ENCODE peak calls at places on chromosomes 7 and 10, in five cellular contexts. One of them, this sample, is unnamed.

GRCh38 chr7:18590744-18591340 is 95.3 kb downstream of the HDAC9 start:
- DNase-seq in GM12878: no peak
- DNase-seq in HepG2: peak; percentile 3
- DNase-seq in K562: no peak
- DNase-seq in SK-N-SH: peak; percentile 62
- DNase-seq in this sample: peak; percentile 27

GRCh38 chr10:75432763-75433162 is 1.3 kb downstream of the LRMDA start:
- DNase-seq in SK-N-SH: no peak
- DNase-seq in HepG2: peak; percentile 59
- DNase-seq in GM12878: no peak
- DNase-seq in K562: no peak
- DNase-seq in this sample: no peak

GRCh38 chr10:112913255-112913654 is 36.8 kb upstream of the TCF7L2 start:
- DNase-seq in SK-N-SH: no peak
- DNase-seq in K562: no peak
- DNase-seq in GM12878: no peak
- DNase-seq in HepG2: no peak
- DNase-seq in this sample: no peak

GRCh38 chr10:101566333-101567164 is 21.5 kb downstream of the POLL start:
- DNase-seq in HepG2: no peak
- DNase-seq in GM12878: no peak
- DNase-seq in SK-N-SH: peak; percentile 84
- DNase-seq in K562: peak; percentile 71
- DNase-seq in this sample: no peak

GRCh38 chr10:78491812-78492211 is 458.1 kb downstream of the RPS24 start:
- DNase-seq in SK-N-SH: no peak
- DNase-seq in HepG2: no peak
- DNase-seq in K562: no peak
- DNase-seq in GM12878: no peak
- DNase-seq in this sample: no peak

GRCh38 chr7:73706122-73707044 is 13.1 kb downstream of the STX1A start:
- DNase-seq in K562: peak; percentile 54
- DNase-seq in HepG2: no peak
- DNase-seq in GM12878: no peak
- DNase-seq in SK-N-SH: peak; percentile 40
- DNase-seq in this sample: peak; percentile 68

GRCh38 chr10:115950320-115950719 is 322.7 kb downstream of the GFRA1 start:
- DNase-seq in HepG2: no peak
- DNase-seq in SK-N-SH: no peak
- DNase-seq in K562: no peak
- DNase-seq in GM12878: no peak
- DNase-seq in this sample: no peak

GRCh38 chr7:45625067-45625466 is 50.9 kb downstream of the ADCY1 start:
- DNase-seq in SK-N-SH: no peak
- DNase-seq in K562: no peak
- DNase-seq in HepG2: no peak
- DNase-seq in GM12878: no peak
- DNase-seq in this sample: no peak

GRCh38 chr7:128271471-128272454 is 30.7 kb downstream of the LEP start:
- DNase-seq in GM12878: no peak
- DNase-seq in SK-N-SH: no peak
- DNase-seq in K562: no peak
- DNase-seq in HepG2: no peak
- DNase-seq in this sample: no peak

GRCh38 chr10:12540341-12540781 is 191.0 kb downstream of the CAMK1D start:
- DNase-seq in GM12878: no peak
- DNase-seq in K562: no peak
- DNase-seq in SK-N-SH: no peak
- DNase-seq in HepG2: no peak
- DNase-seq in this sample: no peak

GRCh38 chr7:16484453-16485158 is 19.1 kb upstream of the SOSTDC1 start:
- DNase-seq in K562: no peak
- DNase-seq in HepG2: peak; percentile 76
- DNase-seq in GM12878: no peak
- DNase-seq in SK-N-SH: no peak
- DNase-seq in this sample: peak; percentile 95

GRCh38 chr7:78635394-78635793 is 818.1 kb downstream of the MAGI2 start:
- DNase-seq in HepG2: no peak
- DNase-seq in GM12878: no peak
- DNase-seq in SK-N-SH: no peak
- DNase-seq in K562: no peak
- DNase-seq in this sample: no peak

GRCh38 chr7:13897825-13898224 is 91.6 kb downstream of the ETV1 start:
- DNase-seq in HepG2: no peak
- DNase-seq in K562: no peak
- DNase-seq in SK-N-SH: no peak
- DNase-seq in GM12878: no peak
- DNase-seq in this sample: no peak

GRCh38 chr7:86904949-86905834 is 154.3 kb downstream of the ELAPOR2 start:
- DNase-seq in HepG2: peak; percentile 16
- DNase-seq in SK-N-SH: peak; percentile 15
- DNase-seq in K562: peak; percentile 35
- DNase-seq in GM12878: no peak
- DNase-seq in this sample: no peak
- TF ChIP-seq ZBTB33 in HepG2: no peak
- TF ChIP-seq ZBTB33 in SK-N-SH: no peak
- TF ChIP-seq ZBTB33 in K562: no peak
- TF ChIP-seq ZBTB33 in GM12878: no peak
- TF ChIP-seq ZBTB33 in this sample: no peak

GRCh38 chr7:99209781-99210180 is 1.9 kb upstream of the KPNA7 start:
- DNase-seq in K562: no peak
- DNase-seq in SK-N-SH: no peak
- DNase-seq in HepG2: no peak
- DNase-seq in GM12878: no peak
- DNase-seq in this sample: no peak
- H3K27ac ChIP-seq in K562: no peak overlapping the region
- H3K27ac ChIP-seq in SK-N-SH: no peak overlapping the region
- H3K27ac ChIP-seq in HepG2: peak overlapping the region; percentile 98
- H3K27ac ChIP-seq in GM12878: no peak overlapping the region
- H3K27ac ChIP-seq in this sample: no peak overlapping the region

DNA sequence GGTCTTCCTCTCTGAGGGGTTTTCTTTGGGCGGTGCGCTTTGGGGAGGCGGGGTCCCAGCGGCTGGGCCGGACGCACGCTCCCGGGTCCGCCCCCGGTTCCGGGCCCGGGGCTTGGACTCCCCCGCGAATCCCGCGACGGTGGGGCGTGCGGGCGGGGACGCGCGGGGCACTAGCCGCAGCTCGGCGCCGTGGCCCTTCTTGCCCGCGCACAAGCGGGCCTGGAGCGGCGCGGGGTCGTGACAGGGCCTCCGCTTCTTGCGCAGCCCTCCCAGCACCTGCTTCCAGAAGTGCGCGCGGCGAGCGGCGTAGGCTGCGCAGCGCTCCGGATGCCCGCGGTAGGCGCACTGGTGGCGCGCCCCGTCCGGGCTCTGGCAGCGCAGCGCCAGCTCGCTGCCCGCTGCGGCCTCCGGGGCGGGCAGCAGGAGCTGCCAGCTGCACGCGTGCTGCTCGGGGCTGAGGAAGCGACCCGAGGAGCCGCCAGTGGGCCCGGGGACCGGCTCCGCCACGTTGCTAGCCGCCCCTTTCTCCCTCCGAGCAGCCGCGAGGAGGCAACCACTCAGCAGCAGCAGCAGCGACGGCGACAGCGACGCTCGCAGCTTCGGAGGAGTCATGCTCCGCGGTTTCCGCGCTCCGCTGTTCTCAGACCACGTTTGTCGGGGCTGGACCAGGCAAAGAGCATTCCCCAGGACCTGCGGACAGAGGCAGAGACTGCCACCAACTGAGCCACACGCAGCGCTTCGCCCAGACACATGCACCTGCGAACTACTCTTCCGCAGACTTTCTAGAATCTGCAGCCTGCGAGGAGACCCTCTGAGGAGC is 718 bp downstream of the FGFBP3 start:
- DNase-seq in GM12878: peak; percentile 48
- DNase-seq in HepG2: peak; percentile 83
- DNase-seq in SK-N-SH: peak; percentile 88
- DNase-seq in K562: peak; percentile 65
- DNase-seq in this sample: peak; percentile 84
- TF ChIP-seq SIN3A in GM12878: no peak
- TF ChIP-seq SIN3A in HepG2: peak; percentile 27
- TF ChIP-seq SIN3A in SK-N-SH: peak; percentile 52
- TF ChIP-seq SIN3A in K562: no peak
- TF ChIP-seq SIN3A in this sample: peak; percentile 32

DNA sequence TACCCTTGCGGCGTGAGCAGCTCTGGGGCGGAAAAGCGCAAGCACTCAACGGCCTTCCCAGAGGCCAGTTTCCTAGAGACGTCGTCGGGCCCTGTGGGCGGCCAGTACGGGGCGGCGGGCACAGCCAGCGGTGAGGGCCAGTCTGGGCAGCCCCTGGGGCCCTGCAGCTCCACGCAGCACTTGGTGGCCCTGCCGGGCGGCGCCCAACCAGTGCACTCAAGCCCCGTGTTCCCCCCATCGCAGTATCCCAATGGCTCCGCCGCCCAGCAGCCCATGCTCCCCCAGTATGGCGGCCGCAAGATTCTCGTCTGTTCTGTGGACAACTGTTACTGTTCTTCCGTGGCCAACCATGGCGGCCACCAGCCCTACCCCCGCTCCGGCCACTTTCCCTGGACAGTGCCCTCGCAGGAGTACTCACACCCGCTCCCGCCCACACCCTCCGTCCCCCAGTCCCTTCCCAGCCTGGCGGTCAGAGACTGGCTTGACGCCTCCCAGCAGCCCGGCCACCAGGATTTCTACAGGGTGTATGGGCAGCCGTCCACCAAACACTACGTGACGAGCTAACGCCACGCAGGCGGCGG is 12.6 kb downstream of the TRIM8 start:
- DNase-seq in SK-N-SH: no peak
- DNase-seq in K562: no peak
- DNase-seq in GM12878: no peak
- DNase-seq in HepG2: no peak
- DNase-seq in this sample: no peak
- TF ChIP-seq ZBTB33 in SK-N-SH: no peak
- TF ChIP-seq ZBTB33 in K562: peak; percentile 42
- TF ChIP-seq ZBTB33 in GM12878: no peak
- TF ChIP-seq ZBTB33 in HepG2: peak; percentile 35
- TF ChIP-seq ZBTB33 in this sample: no peak

GRCh38 chr10:103479135-103479534 is at the start of gene CALHM3:
- DNase-seq in GM12878: no peak
- DNase-seq in SK-N-SH: no peak
- DNase-seq in HepG2: no peak
- DNase-seq in K562: peak; percentile 60
- DNase-seq in this sample: peak; percentile 45
- H3K27ac ChIP-seq in GM12878: no peak within 1 kb of the TSS
- H3K27ac ChIP-seq in SK-N-SH: no peak within 1 kb of the TSS
- H3K27ac ChIP-seq in HepG2: no peak within 1 kb of the TSS
- H3K27ac ChIP-seq in K562: no peak within 1 kb of the TSS
- H3K27ac ChIP-seq in this sample: no peak within 1 kb of the TSS